ENCODE peak calls at places on chromosome 11, in eight cellular contexts. Q is colonic mucosa, Z is neural progenitor cell, I is endothelial cell of umbilical vein, Y is GM23338, P is uterus, M is cardiac muscle cell, C is astrocyte. E is an unnamed sample.

GRCh38 chr11:21472256-21472655 is 720.6 kb upstream of the ANO5 start:
- DNase-seq in Q (no peak), Z (no peak), I (no peak), Y (no peak), P (no peak), M (no peak), C (no peak), E (no peak)

GRCh38 chr11:111627591-111627990 is 25.3 kb downstream of the SIK2 start:
- DNase-seq in Q (no peak), Z (no peak), I (no peak), Y (no peak), P (no peak), M (no peak), C (no peak), E (no peak)

GRCh38 chr11:119992171-119993051 is 145.5 kb downstream of the TRIM29 start:
- DNase-seq in Q (no peak), Z (no peak), I (no peak), Y (no peak), P (no peak), M (no peak), C (no peak), E (no peak)

GRCh38 chr11:5992604-5993251 is 5.9 kb upstream of the OR52L1 start:
- DNase-seq in Q (no peak), Z (peak; percentile 44), I (peak; percentile 38), Y (peak; percentile 65), P (no peak), M (peak; percentile 13), C (no peak), E (no peak)

GRCh38 chr11:970319-970871 is 44.7 kb downstream of the AP2A2 start:
- DNase-seq in Q (no peak), Z (no peak), I (no peak), Y (no peak), P (no peak), M (no peak), C (no peak), E (no peak)

GRCh38 chr11:128890543-128891409 is at the start of gene KCNJ5:
- DNase-seq in Q (peak; percentile 38), Z (peak; percentile 72), I (no peak), Y (peak; percentile 78), P (peak; percentile 23), M (peak; percentile 83), C (no peak), E (no peak)

GRCh38 chr11:2301631-2302272 is at the start of the genes C11orf21 and TSPAN32:
- DNase-seq in Q (peak; percentile 25), Z (no peak), I (no peak), Y (no peak), P (no peak), M (peak; percentile 49), C (peak; percentile 55), E (peak; percentile 71)

GRCh38 chr11:122150484-122151124 is 34.6 kb upstream of the BLID start:
- DNase-seq in Q (no peak), Z (no peak), I (no peak), Y (no peak), P (no peak), M (no peak), C (no peak), E (no peak)

GRCh38 chr11:111944139-111944538 is 7.0 kb downstream of the DIXDC1 start:
- DNase-seq in Q (no peak), Z (no peak), I (peak; percentile 76), Y (peak; percentile 52), P (no peak), M (no peak), C (peak; percentile 74), E (no peak)

GRCh38 chr11:1507381-1508140 is 21.0 kb upstream of the MOB2 start:
- DNase-seq in Q (no peak), Z (no peak), I (no peak), Y (no peak), P (no peak), M (no peak), C (no peak), E (no peak)

GRCh38 chr11:58787903-58788302 is 56.2 kb upstream of the GLYAT start:
- DNase-seq in Q (no peak), Z (no peak), I (no peak), Y (no peak), P (no peak), M (no peak), C (peak; percentile 2), E (no peak)

GRCh38 chr11:111814567-111814966 is 48.4 kb upstream of the PPP2R1B start:
- DNase-seq in Q (no peak), Z (no peak), I (no peak), Y (no peak), P (no peak), M (no peak), C (peak; percentile 70), E (no peak)

GRCh38 chr11:36010010-36010740 is 66.3 kb downstream of the LDLRAD3 start:
- DNase-seq in Q (no peak), Z (no peak), I (no peak), Y (no peak), P (no peak), M (no peak), C (no peak), E (no peak)

DNA sequence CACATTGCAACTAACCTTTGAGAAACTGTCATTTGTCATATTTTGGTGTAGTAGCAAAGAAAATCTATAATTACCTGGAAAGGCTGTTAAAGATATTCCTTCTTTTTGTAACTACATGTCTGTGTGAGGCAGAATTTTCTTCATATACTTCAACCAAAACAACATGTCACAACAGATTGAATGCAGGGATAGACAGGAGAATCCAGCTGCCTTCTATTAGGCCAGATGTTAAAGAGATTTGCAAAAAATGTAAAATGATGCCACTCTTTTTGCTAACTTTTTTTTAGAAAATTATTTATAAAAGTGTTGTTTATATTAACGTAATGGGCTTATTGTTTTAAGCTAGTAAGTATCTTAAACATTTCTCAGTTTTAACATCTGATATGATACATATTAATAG is 12.7 kb downstream of the DGKZ start:
- DNase-seq in Q (no peak), Z (no peak), I (no peak), Y (no peak), P (no peak), M (no peak), C (no peak), E (no peak)
- H3K27ac ChIP-seq in Q (no peak overlapping the region), Z (no peak overlapping the region), I (no peak overlapping the region), Y (no peak overlapping the region), P (no peak overlapping the region), M (no peak overlapping the region), C (no peak overlapping the region), E (no peak overlapping the region)

DNA sequence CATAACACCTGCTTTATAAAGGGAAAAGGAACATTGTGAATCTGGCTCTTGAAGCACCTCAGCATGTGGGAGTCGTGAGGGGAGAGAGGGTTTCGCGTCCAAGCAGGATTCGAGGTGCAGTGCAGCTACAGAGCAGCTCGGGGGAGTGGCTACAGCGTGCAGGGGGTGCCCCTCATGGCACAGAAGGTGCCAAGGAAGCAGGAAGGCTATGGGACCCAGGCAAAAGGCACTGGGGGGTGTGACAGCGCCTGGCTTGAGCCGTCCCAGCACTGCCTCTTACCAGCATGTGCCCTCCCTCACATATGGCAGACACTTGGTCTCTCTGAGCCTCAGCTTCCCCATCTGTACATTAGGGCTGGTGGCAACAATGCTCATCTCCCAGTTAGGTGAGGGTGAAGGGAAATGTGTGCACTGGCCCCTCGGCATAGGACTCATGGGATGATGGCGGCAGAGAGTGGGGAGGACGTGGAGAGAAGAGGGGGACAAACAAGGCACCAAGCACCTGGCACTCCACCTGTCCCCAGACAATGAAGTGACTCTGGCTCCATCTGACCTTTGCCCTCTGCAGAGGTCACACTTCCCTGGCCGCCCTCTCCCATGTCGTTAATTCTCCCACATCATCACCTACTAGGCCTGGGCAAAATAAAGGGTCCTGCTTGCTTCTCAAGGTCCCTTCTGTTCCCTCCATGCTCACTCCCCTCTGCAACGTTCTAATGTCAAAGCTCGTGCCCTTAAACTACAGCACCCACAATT is 10.4 kb downstream of the TNKS1BP1 start:
- DNase-seq in Q (no peak), Z (no peak), I (no peak), Y (no peak), P (no peak), M (no peak), C (no peak), E (no peak)
- H3K4me1 ChIP-seq in Q (peaks cover 11% of the 10 kb centered on the region), Z (peaks cover 5% of the 10 kb centered on the region), I (peaks cover 13% of the 10 kb centered on the region), Y (peaks cover 32% of the 10 kb centered on the region), P (peaks cover 27% of the 10 kb centered on the region), M (peaks cover 26% of the 10 kb centered on the region), C (peaks cover 44% of the 10 kb centered on the region), E (peaks cover 95% of the 10 kb centered on the region)

GRCh38 chr11:34348919-34349318 is 8.9 kb downstream of the ABTB2 start:
- DNase-seq in Q (no peak), Z (no peak), I (no peak), Y (no peak), P (no peak), M (no peak), C (no peak), E (no peak)
- H3K27ac ChIP-seq in Q (no peak overlapping the region), Z (no peak overlapping the region), I (no peak overlapping the region), Y (no peak overlapping the region), P (peak overlapping the region; percentile 19), M (no peak overlapping the region), C (no peak overlapping the region), E (no peak overlapping the region)

DNA sequence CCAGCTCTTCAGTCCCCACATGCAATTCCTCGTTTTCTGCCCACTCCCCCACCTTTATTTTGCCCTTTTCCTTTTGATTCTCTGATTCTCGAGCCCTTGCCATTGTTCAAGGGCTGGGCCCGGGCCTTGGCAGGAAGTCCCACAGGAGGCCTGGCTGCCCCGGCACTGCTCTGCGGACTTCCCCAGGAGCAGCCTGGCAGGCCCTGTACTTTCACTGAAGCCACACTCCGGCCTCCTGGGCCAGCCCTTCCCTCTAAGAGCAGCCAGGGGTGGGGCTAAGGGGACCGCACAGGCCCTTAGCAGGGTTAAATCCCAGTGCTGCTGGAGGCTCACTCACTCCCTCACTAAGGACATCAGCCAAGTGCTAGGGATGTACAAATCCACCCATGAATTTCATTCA is 4.1 kb downstream of the LRRC32 start:
- DNase-seq in Q (no peak), Z (peak; percentile 74), I (peak; percentile 84), Y (peak; percentile 30), P (peak; percentile 55), M (peak; percentile 64), C (no peak), E (peak; percentile 65)
- H3K4me1 ChIP-seq in Q (no peaks in the 10 kb centered on the region), Z (peaks cover 10% of the 10 kb centered on the region), I (peaks cover 70% of the 10 kb centered on the region), Y (no peaks in the 10 kb centered on the region), P (no peaks in the 10 kb centered on the region), M (peaks cover 7% of the 10 kb centered on the region), C (peaks cover 23% of the 10 kb centered on the region), E (peaks cover 28% of the 10 kb centered on the region)

GRCh38 chr11:99160447-99160846 is 139.7 kb downstream of the CNTN5 start:
- DNase-seq in Q (no peak), Z (no peak), I (no peak), Y (no peak), P (no peak), M (no peak), C (no peak), E (no peak)
- H3K27ac ChIP-seq in Q (no peak overlapping the region), Z (no peak overlapping the region), I (no peak overlapping the region), Y (no peak overlapping the region), P (no peak overlapping the region), M (no peak overlapping the region), C (no peak overlapping the region), E (no peak overlapping the region)

DNA sequence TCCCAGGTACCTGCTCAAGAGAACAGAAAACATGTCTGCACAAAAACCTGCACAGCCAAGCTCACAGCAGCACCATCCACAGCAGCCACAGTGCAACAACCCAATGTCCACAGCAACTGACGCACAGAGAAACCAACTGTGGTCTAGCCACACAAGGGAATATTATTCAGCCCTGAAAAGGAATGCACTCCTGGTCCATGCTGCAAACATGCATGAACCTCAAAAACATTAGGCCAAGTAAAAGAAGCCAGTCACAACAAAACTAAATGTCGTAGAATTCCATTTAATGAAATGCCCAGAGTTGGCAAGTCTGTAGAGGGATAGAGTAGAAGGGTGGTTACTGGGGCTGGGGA is 60.6 kb downstream of the MYEOV start:
- DNase-seq in Q (peak; percentile 13), Z (no peak), I (no peak), Y (no peak), P (no peak), M (no peak), C (no peak), E (no peak)
- H3K4me1 ChIP-seq in Q (no peaks in the 10 kb centered on the region), Z (no peaks in the 10 kb centered on the region), I (peaks cover 46% of the 10 kb centered on the region), Y (no peaks in the 10 kb centered on the region), P (no peaks in the 10 kb centered on the region), M (no peaks in the 10 kb centered on the region), C (peaks cover 41% of the 10 kb centered on the region), E (no peaks in the 10 kb centered on the region)